ENCODE peak calls at places on chromosome 21, in seven cellular contexts. Y, M, R, C, L, I and Z are unnamed samples.
A peak's percentile ranks its signal among the peaks of the same experiment; 100 is the strongest.

GRCh38 chr21:26405735-26406361 is 167.2 kb downstream of the CYYR1 start:
- DNase-seq in Y (peak; percentile 88), M (peak; percentile 36), R (no peak), C (peak; percentile 34), L (peak; percentile 48), I (peak; percentile 31), Z (peak; percentile 89)

GRCh38 chr21:26800455-26801454 is 44.5 kb downstream of the ADAMTS1 start:
- DNase-seq in Y (no peak), M (no peak), R (no peak), C (no peak), L (no peak), I (no peak), Z (peak; percentile 69)

GRCh38 chr21:39388038-39388810 is 39.3 kb upstream of the HMGN1 start:
- DNase-seq in Y (peak; percentile 85), M (peak; percentile 88), R (peak; percentile 64), C (peak; percentile 96), L (peak; percentile 94), I (peak; percentile 90), Z (peak; percentile 92)

GRCh38 chr21:39319814-39320332 is 6.4 kb upstream of the BRWD1 start:
- DNase-seq in Y (peak; percentile 55), M (no peak), R (no peak), C (no peak), L (no peak), I (no peak), Z (peak; percentile 71)

GRCh38 chr21:32966120-32966519 is 59.6 kb upstream of the OLIG2 start:
- DNase-seq in Y (no peak), M (no peak), R (no peak), C (no peak), L (no peak), I (no peak), Z (no peak)

GRCh38 chr21:15207231-15207630 is 142.4 kb upstream of the NRIP1 start:
- DNase-seq in Y (no peak), M (no peak), R (no peak), C (no peak), L (no peak), I (no peak), Z (no peak)

GRCh38 chr21:46622226-46622625 is 13.2 kb upstream of the PRMT2 start:
- DNase-seq in Y (no peak), M (no peak), R (no peak), C (peak; percentile 18), L (peak; percentile 19), I (peak; percentile 81), Z (no peak)

GRCh38 chr21:42474043-42474831 is 21.8 kb downstream of the RSPH1 start:
- DNase-seq in Y (peak; percentile 92), M (no peak), R (peak; percentile 65), C (peak; percentile 67), L (peak; percentile 92), I (no peak), Z (peak; percentile 35)

GRCh38 chr21:25806053-25806452 is 71.3 kb downstream of the GABPA start:
- DNase-seq in Y (peak; percentile 61), M (no peak), R (no peak), C (no peak), L (no peak), I (no peak), Z (no peak)

GRCh38 chr21:38989745-38990423 is 184.2 kb downstream of the ETS2 start:
- DNase-seq in Y (peak; percentile 48), M (no peak), R (no peak), C (no peak), L (peak; percentile 88), I (peak; percentile 57), Z (peak; percentile 76)

GRCh38 chr21:42532466-42533181 is 19.0 kb downstream of the SLC37A1 start:
- DNase-seq in Y (no peak), M (no peak), R (no peak), C (no peak), L (no peak), I (no peak), Z (no peak)

GRCh38 chr21:33261635-33262034 is 4.5 kb upstream of the IL10RB start:
- DNase-seq in Y (no peak), M (peak; percentile 74), R (no peak), C (no peak), L (no peak), I (no peak), Z (peak; percentile 45)

GRCh38 chr21:28538987-28539622 is 453.6 kb downstream of the LTN1 start:
- DNase-seq in Y (peak; percentile 96), M (no peak), R (no peak), C (no peak), L (no peak), I (no peak), Z (peak; percentile 86)

GRCh38 chr21:25848309-25848708 is 113.5 kb downstream of the GABPA start:
- DNase-seq in Y (no peak), M (no peak), R (no peak), C (no peak), L (no peak), I (no peak), Z (no peak)

GRCh38 chr21:42146821-42147220 is 72.1 kb upstream of the ABCG1 start:
- DNase-seq in Y (no peak), M (no peak), R (no peak), C (no peak), L (no peak), I (no peak), Z (no peak)

GRCh38 chr21:42601656-42602055 is 51.8 kb upstream of the PDE9A start:
- DNase-seq in Y (no peak), M (no peak), R (no peak), C (no peak), L (no peak), I (no peak), Z (no peak)

GRCh38 chr21:42561742-42562141 is 48.1 kb downstream of the SLC37A1 start:
- DNase-seq in Y (no peak), M (peak; percentile 29), R (no peak), C (no peak), L (peak; percentile 56), I (no peak), Z (no peak)

GRCh38 chr21:16241500-16241963 is 511.8 kb downstream of the USP25 start:
- DNase-seq in Y (no peak), M (no peak), R (no peak), C (peak; percentile 61), L (no peak), I (peak; percentile 60), Z (no peak)

GRCh38 chr21:15293251-15293650 is 228.5 kb upstream of the NRIP1 start:
- DNase-seq in Y (peak; percentile 94), M (no peak), R (peak; percentile 15), C (peak; percentile 79), L (peak; percentile 71), I (no peak), Z (peak; percentile 87)

GRCh38 chr21:42282715-42283114 is 32.5 kb downstream of the TFF3 start:
- DNase-seq in Y (no peak), M (no peak), R (no peak), C (no peak), L (no peak), I (no peak), Z (no peak)

GRCh38 chr21:41507521-41508414 is at the start of gene TMPRSS2:
- DNase-seq in Y (peak; percentile 68), M (no peak), R (no peak), C (peak; percentile 80), L (peak; percentile 91), I (peak; percentile 72), Z (no peak)

GRCh38 chr21:31903896-31904295 is 31.1 kb downstream of the HUNK start:
- DNase-seq in Y (no peak), M (no peak), R (no peak), C (no peak), L (no peak), I (no peak), Z (no peak)

GRCh38 chr21:25103500-25104207 is 503.6 kb downstream of the MRPL39 start:
- DNase-seq in Y (no peak), M (no peak), R (no peak), C (no peak), L (no peak), I (no peak), Z (no peak)

GRCh38 chr21:34891610-34891943 is 157.5 kb downstream of the RUNX1 start:
- DNase-seq in Y (no peak), M (no peak), R (no peak), C (no peak), L (no peak), I (no peak), Z (no peak)

GRCh38 chr21:34889287-34889536 is 159.9 kb downstream of the RUNX1 start:
- DNase-seq in Y (peak; percentile 50), M (peak; percentile 78), R (no peak), C (peak; percentile 46), L (peak; percentile 78), I (no peak), Z (peak; percentile 88)

GRCh38 chr21:34889537-34890257 is 159.4 kb downstream of the RUNX1 start:
- DNase-seq in Y (peak; percentile 85), M (peak; percentile 92), R (no peak), C (peak; percentile 50), L (peak; percentile 94), I (peak; percentile 90), Z (peak; percentile 94)

GRCh38 chr21:34890724-34891609 is 158.1 kb downstream of the RUNX1 start:
- DNase-seq in Y (no peak), M (no peak), R (no peak), C (peak; percentile 75), L (peak; percentile 52), I (peak; percentile 72), Z (peak; percentile 62)

GRCh38 chr21:34890258-34890723 is 158.8 kb downstream of the RUNX1 start:
- DNase-seq in Y (no peak), M (no peak), R (no peak), C (peak; percentile 76), L (no peak), I (no peak), Z (no peak)
- TF ChIP-seq EZH2 in Y (no peak), M (no peak), R (no peak), C (no peak), L (no peak), I (no peak), Z (no peak)

GRCh38 chr21:43721939-43722338 is 3.0 kb downstream of the PDXK start:
- DNase-seq in Y (no peak), M (no peak), R (no peak), C (no peak), L (no peak), I (no peak), Z (no peak)
- H3K4me1 ChIP-seq in Y (peaks cover 57% of the 10 kb centered on the region), M (peaks cover 30% of the 10 kb centered on the region), R (peaks cover 42% of the 10 kb centered on the region), C (peaks cover 8% of the 10 kb centered on the region), L (peaks cover 22% of the 10 kb centered on the region), I (peaks cover 13% of the 10 kb centered on the region), Z (peaks cover 31% of the 10 kb centered on the region)

GRCh38 chr21:20730421-20730820 is 267.8 kb upstream of the NCAM2 start:
- DNase-seq in Y (no peak), M (no peak), R (no peak), C (no peak), L (no peak), I (no peak), Z (no peak)
- TF ChIP-seq EZH2phosphoT487 in Y (no peak), M (no peak), R (no peak), C (no peak), L (no peak), I (no peak), Z (no peak)

GRCh38 chr21:44834951-44835646 is 17.2 kb upstream of the SUMO3 start:
- DNase-seq in Y (no peak), M (no peak), R (no peak), C (no peak), L (no peak), I (no peak), Z (no peak)
- TF ChIP-seq EZH2 in Y (no peak), M (no peak), R (no peak), C (no peak), L (no peak), I (no peak), Z (no peak)

GRCh38 chr21:37060296-37060695 is 12.6 kb downstream of the PIGP start:
- DNase-seq in Y (peak; percentile 97), M (no peak), R (peak; percentile 82), C (peak; percentile 80), L (peak; percentile 92), I (peak; percentile 76), Z (peak; percentile 98)
- H3K4me1 ChIP-seq in Y (peaks cover 16% of the 10 kb centered on the region), M (no peaks in the 10 kb centered on the region), R (peaks cover 12% of the 10 kb centered on the region), C (peaks cover 29% of the 10 kb centered on the region), L (peaks cover 22% of the 10 kb centered on the region), I (peaks cover 57% of the 10 kb centered on the region), Z (peaks cover 18% of the 10 kb centered on the region)